ENCODE peak calls at places on chromosomes 5 and 9, in nine cellular contexts. T is naive B cell; H is DND-41; N is gastroesophageal sphincter; X is activated CD8-positive, alpha-beta memory T cell treated with anti-CD3 and anti-CD28 coated beads, Interleukin-2, amount 10 ng/mL, durations not matched to agents 7 days and 5 days; G is K562; U is IMR-90; P is A549; V is T-cell. C is an unnamed sample.

GRCh38 chr5:14414615-14415515 is 166.7 kb upstream of the OTULINL start:
- ATAC-seq in T (no peak), H (no peak), N (no peak), X (peak; percentile 67), G (no peak), U (no peak), P (no peak), V (peak; percentile 4), C (no peak)

GRCh38 chr5:97906135-97906534 is 723.1 kb upstream of the RIOK2 start:
- ATAC-seq in T (no peak), H (no peak), N (no peak), X (no peak), G (no peak), U (no peak), P (no peak), V (no peak), C (no peak)

GRCh38 chr9:120724757-120725156 is 10.5 kb upstream of the MEGF9 start:
- ATAC-seq in T (no peak), H (no peak), N (no peak), X (no peak), G (no peak), U (no peak), P (no peak), V (no peak), C (no peak)

GRCh38 chr5:64417390-64417789 is 88.4 kb upstream of the RGS7BP start:
- ATAC-seq in T (no peak), H (no peak), N (no peak), X (no peak), G (no peak), U (no peak), P (no peak), V (no peak), C (peak; percentile 22)

GRCh38 chr5:92713361-92713875 is 867.6 kb downstream of the NR2F1-AS1 start:
- ATAC-seq in T (no peak), H (no peak), N (no peak), X (no peak), G (no peak), U (no peak), P (no peak), V (no peak), C (no peak)

GRCh38 chr9:91340395-91340794 is 21.3 kb downstream of the AUH start:
- ATAC-seq in T (no peak), H (no peak), N (no peak), X (no peak), G (no peak), U (no peak), P (no peak), V (no peak), C (no peak)

GRCh38 chr5:66828046-66828550 is 231.9 kb downstream of the MAST4 start:
- ATAC-seq in T (peak; percentile 4), H (no peak), N (peak; percentile 33), X (peak; percentile 2), G (no peak), U (peak; percentile 13), P (no peak), V (no peak), C (peak; percentile 18)

GRCh38 chr9:130872912-130873503 is 23.6 kb downstream of the QRFP start:
- ATAC-seq in T (no peak), H (no peak), N (peak; percentile 76), X (no peak), G (no peak), U (no peak), P (peak; percentile 69), V (no peak), C (no peak)

GRCh38 chr9:106717686-106718085 is 145.3 kb upstream of the ZNF462 start:
- ATAC-seq in T (no peak), H (no peak), N (peak; percentile 62), X (no peak), G (no peak), U (peak; percentile 86), P (peak; percentile 56), V (no peak), C (peak; percentile 89)

GRCh38 chr9:135086597-135087488 is 625 bp upstream of the OLFM1 start:
- ATAC-seq in T (no peak), H (no peak), N (no peak), X (no peak), G (no peak), U (no peak), P (peak; percentile 14), V (no peak), C (no peak)

GRCh38 chr9:121613009-121613766 is 38.2 kb upstream of the DAB2IP start:
- ATAC-seq in T (peak; percentile 77), H (no peak), N (no peak), X (no peak), G (no peak), U (no peak), P (no peak), V (no peak), C (no peak)

GRCh38 chr5:34552129-34552528 is 104.0 kb upstream of the RAI14 start:
- ATAC-seq in T (no peak), H (no peak), N (peak; percentile 86), X (no peak), G (no peak), U (no peak), P (no peak), V (no peak), C (no peak)

GRCh38 chr5:73706963-73707362 is 81.0 kb downstream of the ARHGEF28 start:
- ATAC-seq in T (no peak), H (no peak), N (no peak), X (no peak), G (no peak), U (no peak), P (peak; percentile 56), V (no peak), C (no peak)

GRCh38 chr9:128702445-128702948 is at the start of gene PKN3:
- ATAC-seq in T (peak; percentile 90), H (peak; percentile 84), N (peak; percentile 89), X (peak; percentile 93), G (peak; percentile 91), U (peak; percentile 91), P (peak; percentile 89), V (peak; percentile 80), C (peak; percentile 93)

GRCh38 chr9:36317766-36318165 is 59.5 kb upstream of the GNE start:
- ATAC-seq in T (no peak), H (no peak), N (peak; percentile 41), X (no peak), G (no peak), U (no peak), P (peak; percentile 55), V (no peak), C (no peak)

GRCh38 chr9:127546125-127546832 is 65.8 kb upstream of the STXBP1 start:
- ATAC-seq in T (no peak), H (no peak), N (no peak), X (no peak), G (peak; percentile 99), U (peak; percentile 5), P (peak; percentile 9), V (no peak), C (peak; percentile 9)

GRCh38 chr5:125863579-125863978 is 559.6 kb upstream of the GRAMD2B start:
- ATAC-seq in T (no peak), H (no peak), N (no peak), X (no peak), G (no peak), U (no peak), P (no peak), V (no peak), C (no peak)

GRCh38 chr5:179780343-179780742 is 13.4 kb upstream of the LTC4S start:
- ATAC-seq in T (no peak), H (no peak), N (no peak), X (no peak), G (no peak), U (peak; percentile 21), P (no peak), V (no peak), C (no peak)

GRCh38 chr9:14203366-14204056 is 110.4 kb downstream of the NFIB start:
- ATAC-seq in T (no peak), H (no peak), N (peak; percentile 48), X (no peak), G (no peak), U (peak; percentile 36), P (no peak), V (no peak), C (no peak)

GRCh38 chr5:886051-886450 is 6.5 kb downstream of the BRD9 start:
- ATAC-seq in T (no peak), H (peak; percentile 18), N (no peak), X (no peak), G (no peak), U (no peak), P (no peak), V (no peak), C (no peak)

GRCh38 chr5:140240987-140241706 is 61.8 kb downstream of the PFDN1 start:
- ATAC-seq in T (no peak), H (no peak), N (peak; percentile 81), X (no peak), G (peak; percentile 83), U (peak; percentile 78), P (peak; percentile 54), V (no peak), C (peak; percentile 83)

GRCh38 chr5:122252319-122252718 is 59.7 kb upstream of the SNCAIP start:
- ATAC-seq in T (no peak), H (no peak), N (no peak), X (no peak), G (no peak), U (peak; percentile 27), P (no peak), V (no peak), C (no peak)

GRCh38 chr9:88238281-88238571 is 100.0 kb upstream of the SPATA31C2 start:
- ATAC-seq in T (no peak), H (no peak), N (no peak), X (no peak), G (no peak), U (no peak), P (no peak), V (no peak), C (no peak)

GRCh38 chr5:87369431-87369830 is 43.3 kb downstream of the CCNH start:
- ATAC-seq in T (no peak), H (no peak), N (no peak), X (no peak), G (no peak), U (no peak), P (no peak), V (no peak), C (no peak)

GRCh38 chr9:112755675-112756074 is 5.1 kb downstream of the SNX30 start:
- ATAC-seq in T (no peak), H (no peak), N (peak; percentile 57), X (no peak), G (no peak), U (peak; percentile 6), P (no peak), V (no peak), C (no peak)

GRCh38 chr5:96750110-96750822 is 57.5 kb downstream of the ERAP1 start:
- ATAC-seq in T (no peak), H (no peak), N (no peak), X (no peak), G (no peak), U (no peak), P (no peak), V (no peak), C (no peak)

GRCh38 chr9:95570646-95571045 is 53.9 kb upstream of the PTCH1 start:
- ATAC-seq in T (no peak), H (no peak), N (no peak), X (no peak), G (no peak), U (no peak), P (no peak), V (no peak), C (no peak)

GRCh38 chr9:2642068-2642467 is 20.5 kb downstream of the VLDLR start:
- ATAC-seq in T (no peak), H (no peak), N (no peak), X (no peak), G (no peak), U (no peak), P (no peak), V (no peak), C (no peak)

GRCh38 chr9:111992523-111992922 is 95.9 kb downstream of the UGCG start:
- ATAC-seq in T (no peak), H (no peak), N (no peak), X (peak; percentile 83), G (peak; percentile 63), U (peak; percentile 64), P (peak; percentile 40), V (peak; percentile 65), C (peak; percentile 78)

GRCh38 chr5:92504346-92504745 is 1076.7 kb downstream of the NR2F1-AS1 start:
- ATAC-seq in T (no peak), H (no peak), N (no peak), X (no peak), G (no peak), U (no peak), P (no peak), V (no peak), C (no peak)

GRCh38 chr9:131639771-131640437 is 94.6 kb downstream of the PRRT1B start:
- ATAC-seq in T (no peak), H (no peak), N (no peak), X (no peak), G (no peak), U (no peak), P (no peak), V (no peak), C (no peak)